ENCODE peak calls at places on chromosomes 12 and 14, in eight cellular contexts. One of them, this sample, is unnamed.

GRCh38 chr14:44897844-44898151 is 63.9 kb downstream of the KLHL28 start:
- DNase-seq in DND-41: no peak
- DNase-seq in right cardiac atrium: no peak
- DNase-seq in WERI-Rb-1: no peak
- DNase-seq in foreskin fibroblast: no peak
- DNase-seq in choroid plexus epithelial cell: peak
- DNase-seq in AG10803: no peak
- DNase-seq in fibroblast of pulmonary artery: peak
- DNase-seq in this sample: no peak

GRCh38 chr12:105322070-105322469 is 8.4 kb upstream of the C12orf75 start:
- DNase-seq in DND-41: no peak
- DNase-seq in right cardiac atrium: no peak
- DNase-seq in WERI-Rb-1: no peak
- DNase-seq in foreskin fibroblast: peak
- DNase-seq in choroid plexus epithelial cell: no peak
- DNase-seq in AG10803: peak
- DNase-seq in fibroblast of pulmonary artery: no peak
- DNase-seq in this sample: no peak

GRCh38 chr12:48956279-48957140 is 777 bp downstream of the ARF3 start:
- DNase-seq in DND-41: peak
- DNase-seq in right cardiac atrium: peak
- DNase-seq in WERI-Rb-1: peak
- DNase-seq in foreskin fibroblast: peak
- DNase-seq in choroid plexus epithelial cell: peak
- DNase-seq in AG10803: peak
- DNase-seq in fibroblast of pulmonary artery: peak
- DNase-seq in this sample: peak

GRCh38 chr14:51458563-51458955 is 193.2 kb upstream of the FRMD6 start:
- DNase-seq in DND-41: no peak
- DNase-seq in right cardiac atrium: no peak
- DNase-seq in WERI-Rb-1: no peak
- DNase-seq in foreskin fibroblast: peak
- DNase-seq in choroid plexus epithelial cell: peak
- DNase-seq in AG10803: peak
- DNase-seq in fibroblast of pulmonary artery: peak
- DNase-seq in this sample: no peak

GRCh38 chr12:14256139-14256538 is 109.3 kb upstream of the ATF7IP start:
- DNase-seq in DND-41: no peak
- DNase-seq in right cardiac atrium: no peak
- DNase-seq in WERI-Rb-1: no peak
- DNase-seq in foreskin fibroblast: peak
- DNase-seq in choroid plexus epithelial cell: peak
- DNase-seq in AG10803: peak
- DNase-seq in fibroblast of pulmonary artery: peak
- DNase-seq in this sample: no peak

GRCh38 chr12:113030875-113031525 is 25.5 kb upstream of the DTX1 start:
- DNase-seq in DND-41: peak
- DNase-seq in right cardiac atrium: no peak
- DNase-seq in WERI-Rb-1: peak
- DNase-seq in foreskin fibroblast: peak
- DNase-seq in choroid plexus epithelial cell: peak
- DNase-seq in AG10803: peak
- DNase-seq in fibroblast of pulmonary artery: peak
- DNase-seq in this sample: no peak

GRCh38 chr14:36582011-36582873 is at the start of gene NKX2-8:
- DNase-seq in DND-41: no peak
- DNase-seq in right cardiac atrium: no peak
- DNase-seq in WERI-Rb-1: no peak
- DNase-seq in foreskin fibroblast: peak
- DNase-seq in choroid plexus epithelial cell: no peak
- DNase-seq in AG10803: no peak
- DNase-seq in fibroblast of pulmonary artery: no peak
- DNase-seq in this sample: no peak

GRCh38 chr12:104748790-104749189 is 209.3 kb downstream of the SLC41A2 start:
- DNase-seq in DND-41: no peak
- DNase-seq in right cardiac atrium: no peak
- DNase-seq in WERI-Rb-1: no peak
- DNase-seq in foreskin fibroblast: peak
- DNase-seq in choroid plexus epithelial cell: no peak
- DNase-seq in AG10803: peak
- DNase-seq in fibroblast of pulmonary artery: no peak
- DNase-seq in this sample: no peak

GRCh38 chr14:76918176-76918750 is 92.1 kb downstream of the LRRC74A start:
- DNase-seq in DND-41: peak
- DNase-seq in right cardiac atrium: peak
- DNase-seq in WERI-Rb-1: no peak
- DNase-seq in foreskin fibroblast: peak
- DNase-seq in choroid plexus epithelial cell: peak
- DNase-seq in AG10803: peak
- DNase-seq in fibroblast of pulmonary artery: peak
- DNase-seq in this sample: peak

GRCh38 chr14:20662968-20663731 is 21.2 kb upstream of the RNASE4 start:
- DNase-seq in DND-41: peak
- DNase-seq in right cardiac atrium: peak
- DNase-seq in WERI-Rb-1: no peak
- DNase-seq in foreskin fibroblast: peak
- DNase-seq in choroid plexus epithelial cell: peak
- DNase-seq in AG10803: peak
- DNase-seq in fibroblast of pulmonary artery: peak
- DNase-seq in this sample: peak

GRCh38 chr14:61472801-61473376 is 151.5 kb downstream of the PRKCH start:
- DNase-seq in DND-41: peak
- DNase-seq in right cardiac atrium: no peak
- DNase-seq in WERI-Rb-1: no peak
- DNase-seq in foreskin fibroblast: peak
- DNase-seq in choroid plexus epithelial cell: no peak
- DNase-seq in AG10803: no peak
- DNase-seq in fibroblast of pulmonary artery: peak
- DNase-seq in this sample: no peak

GRCh38 chr14:47442206-47442605 is 233.2 kb downstream of the MDGA2 start:
- DNase-seq in DND-41: no peak
- DNase-seq in right cardiac atrium: no peak
- DNase-seq in WERI-Rb-1: peak
- DNase-seq in foreskin fibroblast: no peak
- DNase-seq in choroid plexus epithelial cell: peak
- DNase-seq in AG10803: no peak
- DNase-seq in fibroblast of pulmonary artery: peak
- DNase-seq in this sample: no peak

GRCh38 chr14:54774824-54775223 is 127.8 kb downstream of the GCH1 start:
- DNase-seq in DND-41: no peak
- DNase-seq in right cardiac atrium: no peak
- DNase-seq in WERI-Rb-1: no peak
- DNase-seq in foreskin fibroblast: no peak
- DNase-seq in choroid plexus epithelial cell: no peak
- DNase-seq in AG10803: no peak
- DNase-seq in fibroblast of pulmonary artery: no peak
- DNase-seq in this sample: peak

GRCh38 chr14:54769955-54770863 is 132.4 kb downstream of the GCH1 start:
- DNase-seq in DND-41: no peak
- DNase-seq in right cardiac atrium: no peak
- DNase-seq in WERI-Rb-1: no peak
- DNase-seq in foreskin fibroblast: no peak
- DNase-seq in choroid plexus epithelial cell: no peak
- DNase-seq in AG10803: no peak
- DNase-seq in fibroblast of pulmonary artery: no peak
- DNase-seq in this sample: no peak

GRCh38 chr14:54771411-54772027 is 131.1 kb downstream of the GCH1 start:
- DNase-seq in DND-41: no peak
- DNase-seq in right cardiac atrium: no peak
- DNase-seq in WERI-Rb-1: no peak
- DNase-seq in foreskin fibroblast: no peak
- DNase-seq in choroid plexus epithelial cell: no peak
- DNase-seq in AG10803: no peak
- DNase-seq in fibroblast of pulmonary artery: no peak
- DNase-seq in this sample: no peak

GRCh38 chr14:54773171-54774006 is 129.2 kb downstream of the GCH1 start:
- DNase-seq in DND-41: peak
- DNase-seq in right cardiac atrium: peak
- DNase-seq in WERI-Rb-1: peak
- DNase-seq in foreskin fibroblast: peak
- DNase-seq in choroid plexus epithelial cell: peak
- DNase-seq in AG10803: peak
- DNase-seq in fibroblast of pulmonary artery: peak
- DNase-seq in this sample: peak

GRCh38 chr14:54772451-54772881 is 130.2 kb downstream of the GCH1 start:
- DNase-seq in DND-41: no peak
- DNase-seq in right cardiac atrium: no peak
- DNase-seq in WERI-Rb-1: no peak
- DNase-seq in foreskin fibroblast: peak
- DNase-seq in choroid plexus epithelial cell: peak
- DNase-seq in AG10803: peak
- DNase-seq in fibroblast of pulmonary artery: peak
- DNase-seq in this sample: no peak
- H3K4me3 ChIP-seq in DND-41: peak
- H3K4me3 ChIP-seq in right cardiac atrium: no peak
- H3K4me3 ChIP-seq in WERI-Rb-1: no peak
- H3K4me3 ChIP-seq in foreskin fibroblast: no peak
- H3K4me3 ChIP-seq in choroid plexus epithelial cell: no peak
- H3K4me3 ChIP-seq in AG10803: peak
- H3K4me3 ChIP-seq in fibroblast of pulmonary artery: peak
- H3K4me3 ChIP-seq in this sample: no peak

GRCh38 chr14:43306053-43306452 is 1201.0 kb downstream of the FSCB start:
- DNase-seq in DND-41: no peak
- DNase-seq in right cardiac atrium: no peak
- DNase-seq in WERI-Rb-1: no peak
- DNase-seq in foreskin fibroblast: no peak
- DNase-seq in choroid plexus epithelial cell: no peak
- DNase-seq in AG10803: no peak
- DNase-seq in fibroblast of pulmonary artery: no peak
- DNase-seq in this sample: no peak
- H3K4me3 ChIP-seq in DND-41: no peak
- H3K4me3 ChIP-seq in right cardiac atrium: no peak
- H3K4me3 ChIP-seq in WERI-Rb-1: no peak
- H3K4me3 ChIP-seq in foreskin fibroblast: no peak
- H3K4me3 ChIP-seq in choroid plexus epithelial cell: no peak
- H3K4me3 ChIP-seq in AG10803: no peak
- H3K4me3 ChIP-seq in fibroblast of pulmonary artery: no peak
- H3K4me3 ChIP-seq in this sample: no peak

GRCh38 chr12:119838781-119839180 is 38.3 kb downstream of the CIT start:
- DNase-seq in DND-41: no peak
- DNase-seq in right cardiac atrium: no peak
- DNase-seq in WERI-Rb-1: no peak
- DNase-seq in foreskin fibroblast: no peak
- DNase-seq in choroid plexus epithelial cell: no peak
- DNase-seq in AG10803: no peak
- DNase-seq in fibroblast of pulmonary artery: no peak
- DNase-seq in this sample: no peak
- H3K4me3 ChIP-seq in DND-41: no peak
- H3K4me3 ChIP-seq in right cardiac atrium: no peak
- H3K4me3 ChIP-seq in WERI-Rb-1: no peak
- H3K4me3 ChIP-seq in foreskin fibroblast: no peak
- H3K4me3 ChIP-seq in choroid plexus epithelial cell: no peak
- H3K4me3 ChIP-seq in AG10803: no peak
- H3K4me3 ChIP-seq in fibroblast of pulmonary artery: no peak
- H3K4me3 ChIP-seq in this sample: no peak

DNA sequence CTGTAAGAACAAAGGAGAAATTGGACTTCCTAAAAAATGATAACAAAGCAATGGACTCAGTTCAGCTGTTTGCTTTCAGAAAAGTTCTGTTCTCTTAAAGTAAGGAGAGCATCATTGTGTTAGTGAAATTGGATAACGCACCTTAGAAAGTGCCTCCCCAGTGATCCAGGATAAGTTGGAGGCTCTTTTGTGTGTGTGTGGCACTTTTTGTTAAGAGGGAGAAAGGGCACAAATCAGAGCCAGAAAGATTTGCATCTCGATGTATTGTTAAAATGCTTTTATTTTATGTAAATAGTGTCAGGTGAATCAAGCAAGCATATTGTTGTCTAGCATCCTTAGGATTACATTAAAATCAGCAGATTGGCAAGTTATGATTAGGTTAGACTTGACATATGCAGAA is 2.1 kb downstream of the STK38L start:
- DNase-seq in DND-41: no peak
- DNase-seq in right cardiac atrium: no peak
- DNase-seq in WERI-Rb-1: no peak
- DNase-seq in foreskin fibroblast: no peak
- DNase-seq in choroid plexus epithelial cell: no peak
- DNase-seq in AG10803: no peak
- DNase-seq in fibroblast of pulmonary artery: no peak
- DNase-seq in this sample: no peak
- H3K4me3 ChIP-seq in DND-41: no peak
- H3K4me3 ChIP-seq in right cardiac atrium: peak
- H3K4me3 ChIP-seq in WERI-Rb-1: no peak
- H3K4me3 ChIP-seq in foreskin fibroblast: peak
- H3K4me3 ChIP-seq in choroid plexus epithelial cell: no peak
- H3K4me3 ChIP-seq in AG10803: no peak
- H3K4me3 ChIP-seq in fibroblast of pulmonary artery: peak
- H3K4me3 ChIP-seq in this sample: no peak

This sample was measured in lower leg skin.